ENCODE peak calls at places on chromosomes 12 and 14, in six cellular contexts. N is SHP77; U is tibial artery; Z is Kasumi-1; J is stimulated activated CD4-positive, alpha-beta T cell treated with anti-CD3 and anti-CD28 coated beads, TNF-alpha, amount 100 ng/mL, for 24 hours; Y is activated CD8-positive, alpha-beta memory T cell treated with anti-CD3 and anti-CD28 coated beads, Interleukin-2, amount 50 U/mL, for 48 hours. G is an unnamed sample.

GRCh38 chr12:12784911-12785814 is at the start of gene APOLD1:
- DNase-seq in N (no peak), U (peak; percentile 44), Z (no peak), J (no peak), Y (no peak), G (no peak)

GRCh38 chr14:38749936-38750335 is 353.1 kb downstream of the SEC23A start:
- DNase-seq in N (no peak), U (no peak), Z (no peak), J (no peak), Y (no peak), G (no peak)

GRCh38 chr12:39846304-39846703 is 226.7 kb upstream of the ABCD2 start:
- DNase-seq in N (no peak), U (no peak), Z (peak; percentile 42), J (no peak), Y (no peak), G (no peak)

GRCh38 chr14:60514378-60515243 is 5.7 kb downstream of the SIX6 start:
- DNase-seq in N (peak; percentile 40), U (peak; percentile 34), Z (no peak), J (no peak), Y (peak; percentile 63), G (peak; percentile 82)

GRCh38 chr14:101997429-101998336 is 33.3 kb downstream of the DYNC1H1 start:
- DNase-seq in N (no peak), U (no peak), Z (no peak), J (no peak), Y (no peak), G (no peak)

GRCh38 chr14:42112108-42112507 is 505.4 kb downstream of the LRFN5 start:
- DNase-seq in N (no peak), U (no peak), Z (no peak), J (no peak), Y (no peak), G (no peak)

GRCh38 chr12:115506822-115507629 is 770.5 kb downstream of the MED13L start:
- DNase-seq in N (no peak), U (no peak), Z (no peak), J (no peak), Y (no peak), G (no peak)

GRCh38 chr14:50929506-50929905 is 14.8 kb downstream of the PYGL start:
- DNase-seq in N (no peak), U (no peak), Z (no peak), J (no peak), Y (no peak), G (no peak)

GRCh38 chr14:57464013-57464730 is 29.5 kb downstream of the CCDC198 start:
- DNase-seq in N (no peak), U (no peak), Z (no peak), J (no peak), Y (no peak), G (no peak)

GRCh38 chr12:47102845-47103666 is 23.3 kb upstream of the AMIGO2 start:
- DNase-seq in N (no peak), U (no peak), Z (no peak), J (no peak), Y (no peak), G (no peak)